ENCODE peak calls at places on chromosomes 3 and 15, in five cellular contexts. One of them, this sample, is unnamed.

GRCh38 chr15:60120100-60120499 is 116.0 kb downstream of the FOXB1 start:
- DNase-seq in IMR-90: no peak
- DNase-seq in K562: no peak
- DNase-seq in GM12878: no peak
- DNase-seq in SK-N-SH: no peak
- DNase-seq in this sample: no peak

GRCh38 chr3:193970773-193971206 is 165.2 kb upstream of the HES1 start:
- DNase-seq in IMR-90: no peak
- DNase-seq in K562: no peak
- DNase-seq in GM12878: no peak
- DNase-seq in SK-N-SH: no peak
- DNase-seq in this sample: no peak

GRCh38 chr15:79629687-79630086 is 197.6 kb downstream of the MINAR1 start:
- DNase-seq in IMR-90: peak; percentile 41
- DNase-seq in K562: no peak
- DNase-seq in GM12878: no peak
- DNase-seq in SK-N-SH: no peak
- DNase-seq in this sample: no peak

GRCh38 chr3:16513141-16514020 is at the start of gene RFTN1:
- DNase-seq in IMR-90: peak; percentile 70
- DNase-seq in K562: no peak
- DNase-seq in GM12878: no peak
- DNase-seq in SK-N-SH: peak; percentile 73
- DNase-seq in this sample: no peak

GRCh38 chr3:63613561-63613960 is 38.9 kb upstream of the SNTN start:
- DNase-seq in IMR-90: peak; percentile 39
- DNase-seq in K562: no peak
- DNase-seq in GM12878: no peak
- DNase-seq in SK-N-SH: no peak
- DNase-seq in this sample: no peak

GRCh38 chr15:39869858-39870515 is 50.1 kb downstream of the GPR176 start:
- DNase-seq in IMR-90: no peak
- DNase-seq in K562: no peak
- DNase-seq in GM12878: no peak
- DNase-seq in SK-N-SH: no peak
- DNase-seq in this sample: no peak

GRCh38 chr15:75065467-75065850 is 42.1 kb downstream of the PPCDC start:
- DNase-seq in IMR-90: peak; percentile 24
- DNase-seq in K562: no peak
- DNase-seq in GM12878: no peak
- DNase-seq in SK-N-SH: no peak
- DNase-seq in this sample: no peak

GRCh38 chr3:31288641-31289100 is 244.1 kb upstream of the STT3B start:
- DNase-seq in IMR-90: peak; percentile 60
- DNase-seq in K562: no peak
- DNase-seq in GM12878: no peak
- DNase-seq in SK-N-SH: no peak
- DNase-seq in this sample: peak; percentile 44

GRCh38 chr15:36080759-36081158 is 498.7 kb upstream of the CDIN1 start:
- DNase-seq in IMR-90: no peak
- DNase-seq in K562: no peak
- DNase-seq in GM12878: no peak
- DNase-seq in SK-N-SH: no peak
- DNase-seq in this sample: no peak

GRCh38 chr15:39622660-39623549 is 42.0 kb downstream of the THBS1 start:
- DNase-seq in IMR-90: no peak
- DNase-seq in K562: no peak
- DNase-seq in GM12878: no peak
- DNase-seq in SK-N-SH: no peak
- DNase-seq in this sample: no peak

GRCh38 chr3:126749931-126750759 is 46.1 kb downstream of the CHCHD6 start:
- DNase-seq in IMR-90: no peak
- DNase-seq in K562: no peak
- DNase-seq in GM12878: no peak
- DNase-seq in SK-N-SH: no peak
- DNase-seq in this sample: no peak

GRCh38 chr3:174287601-174288180 is 571.4 kb upstream of the NAALADL2 start:
- DNase-seq in IMR-90: no peak
- DNase-seq in K562: no peak
- DNase-seq in GM12878: no peak
- DNase-seq in SK-N-SH: no peak
- DNase-seq in this sample: no peak

GRCh38 chr3:48410205-48411040 is 19.5 kb downstream of the PLXNB1 start:
- DNase-seq in IMR-90: no peak
- DNase-seq in K562: no peak
- DNase-seq in GM12878: no peak
- DNase-seq in SK-N-SH: peak; percentile 21
- DNase-seq in this sample: no peak

GRCh38 chr15:25375557-25375956 is 63.3 kb downstream of the UBE3A start:
- DNase-seq in IMR-90: no peak
- DNase-seq in K562: no peak
- DNase-seq in GM12878: no peak
- DNase-seq in SK-N-SH: no peak
- DNase-seq in this sample: no peak

GRCh38 chr3:190099099-190099498 is 21.6 kb downstream of the P3H2 start:
- DNase-seq in IMR-90: no peak
- DNase-seq in K562: no peak
- DNase-seq in GM12878: no peak
- DNase-seq in SK-N-SH: peak; percentile 42
- DNase-seq in this sample: no peak

GRCh38 chr3:187967982-187968381 is 186.0 kb upstream of the LPP start:
- DNase-seq in IMR-90: peak; percentile 45
- DNase-seq in K562: no peak
- DNase-seq in GM12878: no peak
- DNase-seq in SK-N-SH: no peak
- DNase-seq in this sample: no peak

GRCh38 chr3:122560680-122561079 is 3.4 kb downstream of the PARP9 start:
- DNase-seq in IMR-90: peak; percentile 71
- DNase-seq in K562: peak; percentile 8
- DNase-seq in GM12878: peak; percentile 63
- DNase-seq in SK-N-SH: peak; percentile 52
- DNase-seq in this sample: peak; percentile 65

GRCh38 chr3:171168551-171168950 is 142.0 kb upstream of the SLC2A2 start:
- DNase-seq in IMR-90: no peak
- DNase-seq in K562: no peak
- DNase-seq in GM12878: no peak
- DNase-seq in SK-N-SH: no peak
- DNase-seq in this sample: no peak

GRCh38 chr3:38374221-38374620 is 27.6 kb downstream of the XYLB start:
- DNase-seq in IMR-90: no peak
- DNase-seq in K562: peak; percentile 37
- DNase-seq in GM12878: no peak
- DNase-seq in SK-N-SH: no peak
- DNase-seq in this sample: no peak

DNA sequence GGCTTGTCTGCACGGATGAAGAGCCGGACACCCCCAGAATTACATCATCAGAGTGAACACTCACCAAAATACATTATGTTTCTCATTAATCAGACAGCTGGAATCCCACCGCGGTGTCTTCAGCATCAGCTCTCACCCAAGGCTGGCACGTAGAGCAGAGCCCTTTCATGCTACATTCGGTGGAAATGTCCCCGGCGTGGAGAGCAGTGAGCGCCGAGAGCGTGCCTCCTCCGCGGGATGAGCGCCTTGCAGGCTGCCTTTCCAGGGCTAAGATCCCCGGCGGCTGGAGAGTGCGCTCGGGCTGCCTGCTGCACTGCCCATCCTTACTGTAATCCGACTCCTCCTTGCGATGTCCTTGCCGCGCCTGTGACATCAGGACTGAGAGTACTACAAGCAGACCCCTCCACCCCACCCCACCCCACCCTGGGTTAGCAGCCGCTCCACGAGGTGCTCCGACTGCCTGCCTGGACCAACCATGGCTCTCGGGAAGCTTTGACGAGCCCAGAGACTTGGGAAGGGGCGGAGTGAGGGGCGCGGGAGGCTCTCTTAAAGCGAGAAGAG is at the start of gene ZNF385D:
- DNase-seq in IMR-90: peak; percentile 33
- DNase-seq in K562: no peak
- DNase-seq in GM12878: no peak
- DNase-seq in SK-N-SH: peak; percentile 63
- DNase-seq in this sample: no peak
- TF ChIP-seq RCOR1 in IMR-90: no peak
- TF ChIP-seq RCOR1 in K562: no peak
- TF ChIP-seq RCOR1 in GM12878: no peak
- TF ChIP-seq RCOR1 in SK-N-SH: no peak
- TF ChIP-seq RCOR1 in this sample: no peak

GRCh38 chr3:12312010-12312409 is 23.1 kb downstream of the PPARG start:
- DNase-seq in IMR-90: no peak
- DNase-seq in K562: no peak
- DNase-seq in GM12878: no peak
- DNase-seq in SK-N-SH: no peak
- DNase-seq in this sample: no peak
- H3K27ac ChIP-seq in IMR-90: no peak overlapping the region
- H3K27ac ChIP-seq in K562: no peak overlapping the region
- H3K27ac ChIP-seq in GM12878: no peak overlapping the region
- H3K27ac ChIP-seq in SK-N-SH: peak overlapping the region; percentile 24
- H3K27ac ChIP-seq in this sample: peak overlapping the region; percentile 87

GRCh38 chr15:68418611-68419161 is 13.3 kb downstream of the ITGA11 start:
- DNase-seq in IMR-90: peak; percentile 88
- DNase-seq in K562: no peak
- DNase-seq in GM12878: no peak
- DNase-seq in SK-N-SH: no peak
- DNase-seq in this sample: no peak
- TF ChIP-seq RCOR1 in IMR-90: no peak
- TF ChIP-seq RCOR1 in K562: no peak
- TF ChIP-seq RCOR1 in GM12878: no peak
- TF ChIP-seq RCOR1 in SK-N-SH: no peak
- TF ChIP-seq RCOR1 in this sample: no peak

GRCh38 chr15:41279535-41280283 is 48.6 kb downstream of the CHP1 start:
- DNase-seq in IMR-90: no peak
- DNase-seq in K562: no peak
- DNase-seq in GM12878: no peak
- DNase-seq in SK-N-SH: no peak
- DNase-seq in this sample: no peak
- H3K27ac ChIP-seq in IMR-90: no peak overlapping the region
- H3K27ac ChIP-seq in K562: no peak overlapping the region
- H3K27ac ChIP-seq in GM12878: no peak overlapping the region
- H3K27ac ChIP-seq in SK-N-SH: no peak overlapping the region
- H3K27ac ChIP-seq in this sample: no peak overlapping the region

GRCh38 chr15:97870771-97871170 is 89.7 kb upstream of the ARRDC4 start:
- DNase-seq in IMR-90: no peak
- DNase-seq in K562: no peak
- DNase-seq in GM12878: no peak
- DNase-seq in SK-N-SH: no peak
- DNase-seq in this sample: no peak

GRCh38 chr15:97874139-97874538 is 86.4 kb upstream of the ARRDC4 start:
- DNase-seq in IMR-90: no peak
- DNase-seq in K562: peak; percentile 15
- DNase-seq in GM12878: no peak
- DNase-seq in SK-N-SH: no peak
- DNase-seq in this sample: no peak

GRCh38 chr15:97866994-97867393 is 93.5 kb upstream of the ARRDC4 start:
- DNase-seq in IMR-90: no peak
- DNase-seq in K562: no peak
- DNase-seq in GM12878: no peak
- DNase-seq in SK-N-SH: no peak
- DNase-seq in this sample: no peak

GRCh38 chr15:97867870-97868269 is 92.6 kb upstream of the ARRDC4 start:
- DNase-seq in IMR-90: no peak
- DNase-seq in K562: no peak
- DNase-seq in GM12878: no peak
- DNase-seq in SK-N-SH: no peak
- DNase-seq in this sample: no peak

GRCh38 chr15:97868964-97869363 is 91.5 kb upstream of the ARRDC4 start:
- DNase-seq in IMR-90: no peak
- DNase-seq in K562: no peak
- DNase-seq in GM12878: no peak
- DNase-seq in SK-N-SH: no peak
- DNase-seq in this sample: no peak
- TF ChIP-seq RCOR1 in IMR-90: no peak
- TF ChIP-seq RCOR1 in K562: no peak
- TF ChIP-seq RCOR1 in GM12878: no peak
- TF ChIP-seq RCOR1 in SK-N-SH: no peak
- TF ChIP-seq RCOR1 in this sample: no peak